ENCODE peak calls at places on chromosomes 12 and 14, in four cellular contexts. One of them, this sample, is unnamed.

GRCh38 chr14:48350971-48351370 is 675.6 kb upstream of the MDGA2 start:
- DNase-seq in GM12891: no peak
- DNase-seq in H1: no peak
- DNase-seq in GM12878: no peak
- DNase-seq in this sample: no peak

GRCh38 chr14:68929623-68930307 is 49.3 kb downstream of the ACTN1 start:
- DNase-seq in GM12891: no peak
- DNase-seq in H1: no peak
- DNase-seq in GM12878: no peak
- DNase-seq in this sample: no peak

GRCh38 chr14:104942586-104942985 is 17.9 kb downstream of the PLD4 start:
- DNase-seq in GM12891: no peak
- DNase-seq in H1: no peak
- DNase-seq in GM12878: no peak
- DNase-seq in this sample: no peak

GRCh38 chr14:93859957-93860356 is 67.2 kb upstream of the FAM181A start:
- DNase-seq in GM12891: no peak
- DNase-seq in H1: no peak
- DNase-seq in GM12878: no peak
- DNase-seq in this sample: no peak

GRCh38 chr12:108525681-108526080 is 10.6 kb downstream of the FICD start:
- DNase-seq in GM12891: no peak
- DNase-seq in H1: no peak
- DNase-seq in GM12878: no peak
- DNase-seq in this sample: no peak

GRCh38 chr14:34615507-34615906 is 14.4 kb downstream of the SNX6 start:
- DNase-seq in GM12891: no peak
- DNase-seq in H1: no peak
- DNase-seq in GM12878: no peak
- DNase-seq in this sample: no peak

GRCh38 chr12:50926415-50926814 is 25.9 kb upstream of the HIGD1C start:
- DNase-seq in GM12891: no peak
- DNase-seq in H1: no peak
- DNase-seq in GM12878: no peak
- DNase-seq in this sample: no peak

GRCh38 chr12:109951136-109951535 is 45.0 kb downstream of the GIT2 start:
- DNase-seq in GM12891: no peak
- DNase-seq in H1: no peak
- DNase-seq in GM12878: no peak
- DNase-seq in this sample: no peak

GRCh38 chr14:30621354-30621953 is 665 bp upstream of the SCFD1 start:
- DNase-seq in GM12891: no peak
- DNase-seq in H1: peak; percentile 54
- DNase-seq in GM12878: no peak
- DNase-seq in this sample: no peak

GRCh38 chr14:28784262-28785021 is 17.9 kb downstream of the FOXG1 start:
- DNase-seq in GM12891: no peak
- DNase-seq in H1: no peak
- DNase-seq in GM12878: no peak
- DNase-seq in this sample: no peak

GRCh38 chr12:115791331-115791730 is 486.2 kb downstream of the MED13L start:
- DNase-seq in GM12891: no peak
- DNase-seq in H1: no peak
- DNase-seq in GM12878: no peak
- DNase-seq in this sample: no peak

GRCh38 chr12:17992002-17992656 is 97.9 kb downstream of the RERGL start:
- DNase-seq in GM12891: peak; percentile 3
- DNase-seq in H1: no peak
- DNase-seq in GM12878: peak; percentile 15
- DNase-seq in this sample: no peak

GRCh38 chr12:53053223-53054111 is 3.6 kb downstream of the TNS2 start:
- DNase-seq in GM12891: no peak
- DNase-seq in H1: peak; percentile 91
- DNase-seq in GM12878: no peak
- DNase-seq in this sample: peak; percentile 25

GRCh38 chr14:34874386-34875030 is 652 bp downstream of the BAZ1A start:
- DNase-seq in GM12891: peak; percentile 39
- DNase-seq in H1: peak; percentile 81
- DNase-seq in GM12878: no peak
- DNase-seq in this sample: peak; percentile 34

GRCh38 chr14:33714527-33715222 is 236.2 kb downstream of the EGLN3 start:
- DNase-seq in GM12891: no peak
- DNase-seq in H1: no peak
- DNase-seq in GM12878: no peak
- DNase-seq in this sample: no peak

GRCh38 chr14:49303952-49304516 is 282.1 kb downstream of the RPS29 start:
- DNase-seq in GM12891: no peak
- DNase-seq in H1: peak; percentile 61
- DNase-seq in GM12878: no peak
- DNase-seq in this sample: no peak

GRCh38 chr12:125853670-125854069 is 788.4 kb downstream of the AACS start:
- DNase-seq in GM12891: no peak
- DNase-seq in H1: no peak
- DNase-seq in GM12878: no peak
- DNase-seq in this sample: no peak

GRCh38 chr12:25994252-25994651 is 35.8 kb downstream of the RASSF8 start:
- DNase-seq in GM12891: no peak
- DNase-seq in H1: no peak
- DNase-seq in GM12878: no peak
- DNase-seq in this sample: no peak

GRCh38 chr12:95796225-95796981 is 5.8 kb upstream of the NTN4 start:
- DNase-seq in GM12891: no peak
- DNase-seq in H1: no peak
- DNase-seq in GM12878: no peak
- DNase-seq in this sample: no peak

GRCh38 chr14:85468815-85469214 is 61.1 kb upstream of the FLRT2 start:
- DNase-seq in GM12891: no peak
- DNase-seq in H1: no peak
- DNase-seq in GM12878: no peak
- DNase-seq in this sample: no peak

DNA sequence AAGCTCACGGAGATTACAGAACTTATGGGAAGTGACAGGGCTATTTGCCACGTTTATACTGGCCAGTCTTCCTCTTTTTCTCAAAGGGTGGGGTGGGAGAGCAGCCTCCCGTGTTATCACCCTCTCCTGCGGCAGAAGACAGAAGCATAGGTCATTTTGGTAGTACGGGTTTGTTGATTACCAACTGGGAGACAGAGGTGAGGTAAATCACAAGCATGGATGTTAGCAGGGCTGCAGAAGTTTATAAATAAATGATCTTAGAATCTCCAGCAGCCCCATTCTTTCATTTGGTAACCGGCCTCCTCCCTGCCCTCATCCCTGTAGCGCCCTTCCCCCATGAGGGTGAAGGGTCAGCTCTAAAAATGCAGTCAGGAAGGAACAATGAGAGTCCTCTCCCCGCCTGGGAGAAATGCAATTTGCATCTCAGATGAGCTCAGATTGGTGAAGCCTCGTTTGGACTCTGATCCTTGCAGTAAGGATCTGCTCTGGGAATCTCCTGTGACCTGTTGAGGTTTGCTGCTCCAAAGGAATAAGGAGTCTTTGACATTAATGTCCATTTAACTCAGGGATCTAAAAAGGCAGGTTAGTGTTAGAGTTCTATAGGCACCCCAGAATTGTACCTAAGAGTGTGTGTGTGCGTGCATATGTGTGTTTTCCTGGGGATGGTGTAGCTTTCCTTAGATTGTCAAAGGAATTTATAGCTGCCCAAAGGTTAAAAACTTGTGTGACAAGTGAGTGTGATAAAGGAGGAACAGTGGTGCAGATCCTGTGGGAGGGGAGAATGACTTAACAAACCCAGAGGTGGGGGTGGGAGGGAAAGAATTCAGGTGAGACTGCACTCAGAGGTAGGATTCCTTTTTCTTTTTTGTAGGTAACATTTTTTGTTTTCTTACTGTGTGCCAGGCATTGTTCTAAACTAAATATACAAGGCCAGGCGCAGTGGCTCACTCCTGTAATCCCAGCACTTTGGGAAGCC is 45.0 kb upstream of the SINHCAF start:
- DNase-seq in GM12891: no peak
- DNase-seq in H1: peak; percentile 66
- DNase-seq in GM12878: no peak
- DNase-seq in this sample: no peak
- TF ChIP-seq POLR2A in GM12891: no peak
- TF ChIP-seq POLR2A in H1: no peak
- TF ChIP-seq POLR2A in GM12878: no peak
- TF ChIP-seq POLR2A in this sample: no peak

GRCh38 chr12:54286042-54286931 is 5.8 kb downstream of the HNRNPA1 start:
- DNase-seq in GM12891: no peak
- DNase-seq in H1: no peak
- DNase-seq in GM12878: no peak
- DNase-seq in this sample: no peak
- TF ChIP-seq POLR2AphosphoS5 in GM12891: peak; percentile 89
- TF ChIP-seq POLR2AphosphoS5 in H1: peak; percentile 99
- TF ChIP-seq POLR2AphosphoS5 in GM12878: peak; percentile 74
- TF ChIP-seq POLR2AphosphoS5 in this sample: peak; percentile 91

GRCh38 chr12:8823565-8824300 is 1.3 kb downstream of the A2ML1 start:
- DNase-seq in GM12891: no peak
- DNase-seq in H1: peak; percentile 84
- DNase-seq in GM12878: no peak
- DNase-seq in this sample: no peak
- TF ChIP-seq TAF1 in GM12891: no peak
- TF ChIP-seq TAF1 in H1: no peak
- TF ChIP-seq TAF1 in GM12878: no peak
- TF ChIP-seq TAF1 in this sample: no peak

GRCh38 chr14:39181026-39181692 is 6.1 kb downstream of the PNN start:
- DNase-seq in GM12891: no peak
- DNase-seq in H1: no peak
- DNase-seq in GM12878: no peak
- DNase-seq in this sample: no peak
- TF ChIP-seq POLR2A in GM12891: peak; percentile 76
- TF ChIP-seq POLR2A in H1: peak; percentile 68
- TF ChIP-seq POLR2A in GM12878: peak; percentile 71
- TF ChIP-seq POLR2A in this sample: peak; percentile 69

This sample was measured in GM12892.